ENCODE peak calls at places on chromosomes 6 and 20, in five cellular contexts. G, C, H, D and K are unnamed samples.

GRCh38 chr20:43939762-43940121 is 25.1 kb downstream of the TOX2 start:
- DNase-seq in G (no peak), C (no peak), H (no peak), D (no peak), K (no peak)

GRCh38 chr6:41698350-41698781 is 37.0 kb downstream of the TFEB start:
- DNase-seq in G (no peak), C (no peak), H (no peak), D (no peak), K (no peak)

GRCh38 chr20:2109425-2110210 is 8.0 kb downstream of the STK35 start:
- DNase-seq in G (no peak), C (no peak), H (peak; percentile 29), D (peak; percentile 75), K (peak; percentile 75)

GRCh38 chr20:62576815-62577214 is 65.5 kb upstream of the SLCO4A1 start:
- DNase-seq in G (no peak), C (no peak), H (no peak), D (no peak), K (peak; percentile 41)

GRCh38 chr6:69164564-69165252 is 529.6 kb downstream of the ADGRB3 start:
- DNase-seq in G (no peak), C (no peak), H (no peak), D (no peak), K (no peak)

GRCh38 chr6:167000759-167001158 is 1.6 kb downstream of the CEP43 start:
- DNase-seq in G (no peak), C (no peak), H (no peak), D (no peak), K (no peak)

GRCh38 chr6:143141442-143141841 is 80.8 kb downstream of the AIG1 start:
- DNase-seq in G (no peak), C (no peak), H (no peak), D (no peak), K (no peak)

GRCh38 chr6:151018035-151018434 is 152.5 kb downstream of the MTHFD1L start:
- DNase-seq in G (no peak), C (no peak), H (no peak), D (no peak), K (no peak)

GRCh38 chr6:142946924-142947701 is 2.1 kb upstream of the HIVEP2 start:
- DNase-seq in G (peak; percentile 96), C (peak; percentile 81), H (peak; percentile 93), D (peak; percentile 87), K (peak; percentile 84)

GRCh38 chr6:46412662-46413061 is 78.6 kb downstream of the RCAN2 start:
- DNase-seq in G (no peak), C (no peak), H (no peak), D (no peak), K (no peak)

GRCh38 chr6:117440558-117441525 is 15.1 kb upstream of the ROS1 start:
- DNase-seq in G (no peak), C (no peak), H (no peak), D (no peak), K (no peak)

GRCh38 chr6:90820436-90820835 is 233.6 kb upstream of the MAP3K7 start:
- DNase-seq in G (no peak), C (no peak), H (no peak), D (no peak), K (no peak)

GRCh38 chr20:58112017-58112781 is 116.3 kb downstream of the ANKRD60 start:
- DNase-seq in G (no peak), C (no peak), H (no peak), D (no peak), K (no peak)

GRCh38 chr6:145761584-145761983 is 26.3 kb upstream of the EPM2A start:
- DNase-seq in G (no peak), C (no peak), H (no peak), D (no peak), K (no peak)

GRCh38 chr20:9889270-9889981 is 50.5 kb upstream of the PAK5 start:
- DNase-seq in G (no peak), C (no peak), H (no peak), D (no peak), K (no peak)

GRCh38 chr6:33278392-33278741 is 1.4 kb downstream of the B3GALT4 start:
- DNase-seq in G (no peak), C (no peak), H (no peak), D (no peak), K (no peak)

GRCh38 chr6:33278810-33279209 is 1.9 kb downstream of the B3GALT4 start:
- DNase-seq in G (no peak), C (no peak), H (no peak), D (no peak), K (no peak)

GRCh38 chr6:33276581-33276863 is 401 bp upstream of the B3GALT4 start:
- DNase-seq in G (no peak), C (no peak), H (no peak), D (no peak), K (no peak)

GRCh38 chr6:33277663-33278391 is 904 bp downstream of the B3GALT4 start:
- DNase-seq in G (no peak), C (no peak), H (no peak), D (no peak), K (no peak)

GRCh38 chr6:33276864-33277662 is at the start of gene B3GALT4:
- DNase-seq in G (peak; percentile 79), C (peak; percentile 78), H (peak; percentile 75), D (no peak), K (peak; percentile 81)
- TF ChIP-seq POLR2A in G (peak; percentile 57), C (no peak), H (no peak), D (peak; percentile 24), K (no peak)

DNA sequence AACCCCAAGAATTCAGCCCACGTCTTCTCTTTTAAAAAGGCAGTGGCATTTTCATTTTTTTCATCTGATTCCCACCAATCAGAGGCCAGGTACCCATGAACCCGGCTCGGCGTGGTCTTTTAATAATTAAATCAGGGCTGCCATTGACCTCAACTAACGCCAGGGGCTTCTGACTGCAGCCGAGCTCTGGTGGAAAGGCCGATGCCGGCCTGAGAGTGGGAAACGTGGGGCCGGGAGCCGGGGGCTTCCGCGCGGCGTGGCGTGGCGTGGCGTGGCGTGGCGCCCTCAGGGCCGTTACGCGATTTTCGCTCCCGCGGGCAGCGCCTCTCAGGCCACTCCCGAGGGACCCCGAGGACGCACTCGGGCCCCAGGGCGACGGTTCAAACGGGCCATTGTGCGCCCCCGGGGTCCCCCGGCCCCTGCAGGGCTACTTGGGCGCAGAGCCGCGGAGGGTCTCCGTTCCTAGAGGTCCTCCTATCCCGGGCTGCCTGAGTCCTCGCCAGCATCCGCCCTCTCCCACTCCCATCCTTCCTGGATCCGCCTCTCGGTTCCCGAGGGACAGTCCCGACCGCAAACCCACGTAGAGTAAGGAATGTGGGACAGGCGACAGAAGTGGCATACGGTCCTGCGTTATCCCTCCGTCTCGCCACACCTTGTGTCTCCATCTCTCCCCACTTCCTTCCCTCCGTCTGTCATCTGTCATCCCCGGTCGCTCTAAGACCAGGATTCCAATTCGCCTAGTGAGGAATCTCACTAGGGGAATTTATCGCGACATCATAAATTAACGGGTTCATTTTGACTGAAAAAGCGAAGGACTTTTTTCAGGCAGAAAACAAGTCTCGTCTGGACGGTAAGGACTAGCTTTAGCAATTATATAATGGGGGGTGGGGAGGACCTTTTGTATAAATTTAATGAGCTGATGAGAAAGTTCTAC is 876 bp upstream of the TBPL1 start:
- DNase-seq in G (peak; percentile 78), C (no peak), H (peak; percentile 58), D (peak; percentile 6), K (peak; percentile 73)
- TF ChIP-seq POLR2A in G (no peak), C (no peak), H (no peak), D (no peak), K (no peak)

GRCh38 chr6:13275435-13275989 is 52.8 kb downstream of the TBC1D7 start:
- DNase-seq in G (no peak), C (no peak), H (no peak), D (no peak), K (no peak)

GRCh38 chr6:13274707-13275434 is 53.5 kb downstream of the TBC1D7 start:
- DNase-seq in G (no peak), C (no peak), H (no peak), D (no peak), K (no peak)

GRCh38 chr6:13273202-13273930 is 55.0 kb downstream of the TBC1D7 start:
- DNase-seq in G (no peak), C (no peak), H (no peak), D (no peak), K (no peak)

GRCh38 chr6:13272131-13273046 is 55.9 kb downstream of the TBC1D7 start:
- DNase-seq in G (peak; percentile 74), C (no peak), H (peak; percentile 14), D (peak; percentile 33), K (peak; percentile 56)

DNA sequence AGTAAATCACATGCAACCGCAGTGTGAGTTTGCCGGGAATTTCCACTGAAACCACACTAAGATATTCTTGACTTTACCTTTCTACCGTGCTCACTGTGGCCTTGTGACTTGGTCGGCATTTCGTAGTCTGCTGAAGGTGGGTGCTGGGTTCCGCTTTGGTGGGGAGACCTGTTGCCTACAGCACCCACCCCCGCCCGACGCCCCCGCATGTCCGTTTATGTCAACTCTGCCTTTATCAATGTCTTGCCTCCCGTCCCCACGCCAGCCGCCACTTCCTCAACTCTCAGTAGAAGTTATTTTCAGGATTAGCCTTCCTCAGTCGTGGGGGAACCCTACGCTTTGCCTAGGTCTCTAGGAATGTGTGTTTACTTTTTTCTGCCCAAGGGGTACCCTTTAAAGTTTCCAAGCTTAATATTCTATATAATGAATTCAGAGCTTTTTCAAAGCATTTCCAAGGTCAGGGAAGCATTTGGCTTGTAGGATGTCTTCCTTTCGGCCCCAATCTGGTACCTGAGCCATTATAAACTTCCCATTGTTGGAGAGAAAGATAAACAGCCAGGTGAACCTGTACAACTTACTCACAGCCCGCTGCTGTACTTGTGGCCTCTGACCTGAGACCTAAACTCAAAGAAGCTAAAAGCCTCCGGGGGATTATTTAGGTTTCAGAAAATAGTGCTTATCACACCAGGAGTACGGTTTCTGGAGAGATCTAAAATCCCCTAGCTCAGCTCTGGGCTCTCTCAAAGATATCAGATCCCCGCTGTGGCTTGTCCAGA is 54.2 kb downstream of the TBC1D7 start:
- DNase-seq in G (peak; percentile 64), C (no peak), H (no peak), D (no peak), K (peak; percentile 46)
- TF ChIP-seq POLR2A in G (no peak), C (no peak), H (no peak), D (no peak), K (no peak)

GRCh38 chr20:5614506-5614905 is 135.7 kb upstream of the SHLD1 start:
- DNase-seq in G (no peak), C (no peak), H (no peak), D (no peak), K (no peak)

GRCh38 chr20:5608104-5608447 is 142.1 kb upstream of the SHLD1 start:
- DNase-seq in G (no peak), C (no peak), H (no peak), D (no peak), K (no peak)

GRCh38 chr20:5612476-5613291 is 137.5 kb upstream of the SHLD1 start:
- DNase-seq in G (no peak), C (no peak), H (peak; percentile 58), D (no peak), K (no peak)

GRCh38 chr20:5606347-5606746 is 143.9 kb upstream of the SHLD1 start:
- DNase-seq in G (no peak), C (no peak), H (no peak), D (no peak), K (no peak)

DNA sequence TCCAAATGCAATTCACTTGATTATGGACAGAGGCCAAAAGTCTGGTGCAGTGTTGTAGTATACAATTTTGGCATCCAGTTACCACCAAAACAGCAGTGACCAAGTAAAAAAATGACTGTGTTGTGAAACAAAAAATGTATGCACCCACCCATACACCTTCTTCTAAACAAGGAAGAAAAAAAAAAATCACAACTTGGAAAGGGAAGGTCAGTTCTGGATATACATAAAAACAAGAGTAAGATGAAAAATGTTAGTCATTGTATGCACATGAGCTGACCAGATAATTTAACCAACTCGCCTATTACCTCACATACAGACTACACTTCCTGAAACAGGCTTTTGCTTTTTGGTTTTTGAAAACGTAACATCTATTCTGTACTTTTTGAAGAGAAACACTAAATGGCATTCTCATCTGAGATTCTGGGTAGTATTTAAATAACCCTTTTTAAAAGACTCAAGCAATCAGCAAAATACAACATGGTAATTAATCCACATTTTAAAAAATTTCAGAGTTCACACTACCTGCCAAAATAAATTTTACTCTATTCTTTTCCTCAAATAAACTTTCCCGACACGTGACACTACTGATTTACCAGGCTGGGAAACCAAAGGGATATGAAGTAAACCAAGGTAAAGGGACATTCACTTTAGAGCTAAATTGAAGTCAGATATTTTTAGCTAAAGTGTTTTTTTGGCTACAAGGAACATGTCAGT is 141.6 kb upstream of the SHLD1 start:
- DNase-seq in G (no peak), C (no peak), H (no peak), D (no peak), K (no peak)
- TF ChIP-seq POLR2A in G (no peak), C (no peak), H (no peak), D (no peak), K (no peak)